ENCODE peak calls at places on chromosomes 13 and 19, in four cellular contexts. F is breast epithelium, H is stomach, D is lower leg skin. K is an unnamed sample.

GRCh38 chr19:41223431-41224234 is 4.6 kb downstream of the AXL start:
- DNase-seq in D (no peak), H (no peak), F (no peak), K (no peak)

GRCh38 chr13:100484708-100485107 is 103.9 kb downstream of the GGACT start:
- DNase-seq in H (no peak), F (no peak), D (no peak), K (no peak)

GRCh38 chr13:40187836-40188591 is 478.4 kb downstream of the FOXO1 start:
- DNase-seq in F (no peak), D (no peak), H (no peak), K (peak; percentile 41)

GRCh38 chr13:79674765-79675515 is 194.0 kb downstream of the NDFIP2 start:
- DNase-seq in F (no peak), H (no peak), D (no peak), K (no peak)

GRCh38 chr19:45152504-45153338 is 8.1 kb downstream of the NKPD1 start:
- DNase-seq in F (peak; percentile 50), D (peak; percentile 90), H (peak; percentile 58), K (no peak)

GRCh38 chr13:26074706-26075105 is 22.9 kb upstream of the SHISA2 start:
- DNase-seq in D (no peak), F (no peak), H (no peak), K (no peak)

GRCh38 chr19:8423821-8424223 is 10.7 kb downstream of the MARCHF2 start:
- DNase-seq in H (peak; percentile 89), F (peak; percentile 90), D (peak; percentile 98), K (peak; percentile 99)

GRCh38 chr13:76711515-76712182 is 174.6 kb downstream of the KCTD12 start:
- DNase-seq in D (no peak), H (no peak), F (peak; percentile 39), K (peak; percentile 42)

GRCh38 chr19:45922281-45922680 is 7.7 kb upstream of the NANOS2 start:
- DNase-seq in F (no peak), D (no peak), H (no peak), K (no peak)

GRCh38 chr19:56111601-56112312 is 9.3 kb downstream of the ZNF787 start:
- DNase-seq in D (no peak), H (peak; percentile 72), F (no peak), K (no peak)

GRCh38 chr19:41934849-41935374 is 6.7 kb upstream of the ERFL start:
- DNase-seq in F (peak; percentile 36), D (peak; percentile 90), H (peak; percentile 77), K (peak; percentile 48)

GRCh38 chr13:95343944-95344343 is 42.7 kb upstream of the ABCC4 start:
- DNase-seq in D (no peak), H (no peak), F (no peak), K (no peak)

GRCh38 chr19:12656899-12657571 is 9.5 kb downstream of the MAN2B1 start:
- DNase-seq in F (no peak), D (no peak), H (no peak), K (no peak)

GRCh38 chr19:44845612-44846454 is at the start of gene NECTIN2:
- DNase-seq in F (peak; percentile 99), H (peak; percentile 100), D (peak; percentile 100), K (peak; percentile 100)

GRCh38 chr19:46471116-46471733 is at the start of gene PNMA8A:
- DNase-seq in H (peak; percentile 44), D (no peak), F (peak; percentile 52), K (peak; percentile 68)

GRCh38 chr19:7916908-7917291 is 2.3 kb downstream of the TGFBR3L start:
- DNase-seq in H (no peak), F (no peak), D (no peak), K (no peak)

GRCh38 chr19:58346961-58347929 is 6.0 kb downstream of the A1BG start:
- DNase-seq in D (no peak), H (peak; percentile 54), F (peak; percentile 42), K (peak; percentile 58)

GRCh38 chr19:10587839-10588150 is 683 bp upstream of the AP1M2 start:
- DNase-seq in D (no peak), F (no peak), H (no peak), K (no peak)

GRCh38 chr13:60727140-60727539 is 330.1 kb downstream of the TDRD3 start:
- DNase-seq in F (no peak), H (no peak), D (no peak), K (no peak)

GRCh38 chr19:45499196-45500180 is 1.2 kb downstream of the PPM1N start:
- DNase-seq in D (no peak), F (no peak), H (no peak), K (no peak)

GRCh38 chr13:23985846-23986245 is 88.5 kb upstream of the C1QTNF9B start:
- DNase-seq in H (no peak), D (no peak), F (no peak), K (no peak)

GRCh38 chr13:39410089-39410901 is 192.7 kb downstream of the LHFPL6 start:
- DNase-seq in H (no peak), F (no peak), D (no peak), K (no peak)

GRCh38 chr19:55410168-55410567 is 2.6 kb upstream of the UBE2S start:
- DNase-seq in D (no peak), F (no peak), H (no peak), K (no peak)

GRCh38 chr13:66612983-66613382 is 617.2 kb downstream of the PCDH9 start:
- DNase-seq in D (no peak), H (no peak), F (no peak), K (no peak)

GRCh38 chr13:98575009-98575866 is 1.7 kb downstream of the STK24 start:
- DNase-seq in H (no peak), D (no peak), F (no peak), K (no peak)

GRCh38 chr13:41137951-41138350 is 5.3 kb upstream of the KBTBD6 start:
- DNase-seq in D (no peak), H (no peak), F (no peak), K (no peak)

GRCh38 chr19:11299946-11300810 is 4.2 kb downstream of the TSPAN16 start:
- DNase-seq in D (no peak), H (no peak), F (no peak), K (no peak)

GRCh38 chr13:23378009-23378632 is 55.4 kb downstream of the SACS start:
- DNase-seq in H (no peak), F (no peak), D (no peak), K (peak; percentile 64)

GRCh38 chr19:7500811-7501450 is 12.1 kb upstream of the PEX11G start:
- DNase-seq in F (no peak), D (no peak), H (peak; percentile 72), K (no peak)

GRCh38 chr19:48501446-48501960 is 10.1 kb downstream of the LMTK3 start:
- DNase-seq in F (peak; percentile 92), H (peak; percentile 70), D (no peak), K (no peak)

GRCh38 chr13:29454931-29455481 is 140.5 kb downstream of the SLC7A1 start:
- DNase-seq in F (peak; percentile 41), H (no peak), D (no peak), K (no peak)

GRCh38 chr19:3094638-3095374 is 644 bp downstream of the GNA11 start:
- DNase-seq in D (no peak), H (no peak), F (no peak), K (no peak)

GRCh38 chr13:42247883-42248282 is 24.1 kb upstream of the AKAP11 start:
- DNase-seq in F (no peak), D (no peak), H (no peak), K (no peak)

GRCh38 chr13:69198706-69199105 is 908.9 kb upstream of the ATXN8OS start:
- DNase-seq in F (no peak), H (no peak), D (no peak), K (no peak)

GRCh38 chr19:13840751-13841338 is 36.1 kb upstream of the NANOS3 start:
- DNase-seq in D (no peak), F (no peak), H (no peak), K (no peak)

GRCh38 chr19:13843104-13843921 is 33.6 kb upstream of the NANOS3 start:
- DNase-seq in H (peak; percentile 78), D (peak; percentile 95), F (peak; percentile 92), K (peak; percentile 75)

GRCh38 chr19:13841339-13842293 is 35.3 kb upstream of the NANOS3 start:
- DNase-seq in H (peak; percentile 78), F (peak; percentile 91), D (peak; percentile 96), K (peak; percentile 65)

GRCh38 chr19:13844130-13844631 is 32.8 kb upstream of the NANOS3 start:
- DNase-seq in H (no peak), D (peak; percentile 90), F (no peak), K (no peak)

GRCh38 chr19:13842294-13843103 is 34.4 kb upstream of the NANOS3 start:
- DNase-seq in F (peak; percentile 90), D (peak; percentile 97), H (peak; percentile 85), K (peak; percentile 92)
- TF ChIP-seq POLR2A in F (no peak), D (peak; percentile 56), H (no peak), K (peak; percentile 98)

GRCh38 chr13:32538621-32539246 is at the start of gene N4BP2L2:
- DNase-seq in F (peak; percentile 94), H (peak; percentile 94), D (peak; percentile 98), K (peak; percentile 96)
- TF ChIP-seq POLR2A in F (peak; percentile 72), H (no peak), D (no peak), K (peak; percentile 48)

GRCh38 chr19:15452111-15453047 is 2.6 kb upstream of the WIZ start:
- DNase-seq in D (peak; percentile 97), F (peak; percentile 78), H (peak; percentile 91), K (peak; percentile 91)

GRCh38 chr19:15453906-15454305 is 4.2 kb upstream of the WIZ start:
- DNase-seq in H (no peak), F (no peak), D (no peak), K (no peak)

GRCh38 chr19:15454371-15454800 is 4.6 kb upstream of the WIZ start:
- DNase-seq in F (no peak), D (no peak), H (peak; percentile 51), K (no peak)

GRCh38 chr19:15450528-15450890 is 753 bp upstream of the WIZ start:
- DNase-seq in F (no peak), H (no peak), D (no peak), K (no peak)

DNA sequence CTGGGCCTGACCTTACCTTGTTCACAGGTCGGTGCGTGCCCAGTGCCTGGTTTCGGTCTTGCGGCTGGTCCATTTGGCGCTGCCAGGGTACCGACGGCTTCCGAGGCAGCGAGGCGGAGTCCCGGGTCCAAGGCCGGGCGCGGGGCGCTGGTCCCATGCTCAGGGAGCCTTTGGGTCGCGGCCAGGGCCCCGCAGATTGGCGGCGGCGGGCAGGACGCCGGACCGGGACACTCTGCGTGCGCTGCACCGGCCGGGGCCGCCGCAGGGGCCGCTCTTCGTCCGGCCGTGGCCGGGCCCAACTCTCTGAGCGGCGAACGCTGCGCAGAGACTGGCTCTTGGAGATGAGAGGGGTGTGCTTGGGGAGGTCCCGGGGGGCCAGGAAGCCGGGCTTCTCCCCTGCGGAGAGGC is 3.3 kb upstream of the WIZ start:
- DNase-seq in F (no peak), D (no peak), H (no peak), K (no peak)
- TF ChIP-seq POLR2A in F (no peak), D (no peak), H (no peak), K (no peak)

DNA sequence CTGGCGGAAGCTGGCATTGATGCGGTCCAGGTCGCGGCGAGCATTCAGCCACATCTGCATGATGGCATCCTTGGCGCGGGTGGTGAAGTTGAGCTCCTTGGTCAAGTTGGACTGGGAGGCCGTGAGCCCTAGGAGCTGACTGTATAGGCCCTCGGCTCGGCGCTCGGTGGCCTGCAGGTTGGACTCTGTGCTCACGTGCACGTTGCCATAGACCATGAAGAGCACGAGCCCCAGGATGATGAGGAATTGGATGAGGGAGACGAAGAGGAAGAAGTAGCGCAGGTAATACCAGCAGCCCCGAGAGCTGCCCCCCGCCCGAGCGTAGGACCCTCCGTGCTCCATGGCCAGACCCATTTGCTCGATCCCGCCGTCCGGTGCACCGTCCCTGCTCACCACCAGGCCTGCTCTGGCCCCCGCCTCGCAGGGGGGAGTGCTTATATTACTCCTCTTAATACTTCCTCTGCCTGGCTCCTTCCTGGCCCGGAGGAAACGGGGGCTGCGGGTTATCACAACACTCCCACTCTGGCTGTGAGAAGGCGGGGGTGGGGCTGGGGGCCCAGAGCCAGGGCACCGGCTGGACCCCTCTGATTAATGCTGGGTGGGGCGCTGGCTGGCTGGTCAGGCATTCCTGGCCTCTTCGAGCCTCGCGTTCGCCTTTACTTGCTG is at the start of gene PLVAP:
- DNase-seq in H (no peak), D (no peak), F (no peak), K (peak; percentile 49)
- TF ChIP-seq POLR2A in H (no peak), D (no peak), F (no peak), K (no peak)